ENCODE peak calls at places on chromosomes 3 and 15, in four cellular contexts. Z is right cardiac atrium; T is effector memory CD4-positive, alpha-beta T cell; D is hepatocyte. J is an unnamed sample.

GRCh38 chr3:160667452-160667851 is 9.5 kb upstream of the ARL14 start:
- DNase-seq in T (no peak), D (peak), Z (no peak), J (peak)

GRCh38 chr15:88605507-88606436 is 15.4 kb upstream of the AEN start:
- DNase-seq in Z (peak), D (peak), T (no peak), J (no peak)

GRCh38 chr3:123026551-123027291 is 842 bp downstream of the SEMA5B start:
- DNase-seq in D (peak), Z (peak), T (no peak), J (no peak)

GRCh38 chr3:190671658-190672057 is 157.8 kb downstream of the IL1RAP start:
- DNase-seq in D (no peak), Z (no peak), T (no peak), J (peak)

GRCh38 chr15:46034755-46035154 is 399.9 kb downstream of the SQOR start:
- DNase-seq in T (no peak), D (no peak), Z (peak), J (no peak)

GRCh38 chr15:100726426-100727190 is 124.2 kb downstream of the ASB7 start:
- DNase-seq in Z (no peak), D (no peak), T (no peak), J (no peak)

GRCh38 chr3:51682526-51682925 is 11.5 kb downstream of the TEX264 start:
- DNase-seq in Z (no peak), T (no peak), D (no peak), J (no peak)

GRCh38 chr15:74631935-74632560 is 16.4 kb downstream of the CLK3 start:
- DNase-seq in Z (peak), D (peak), T (no peak), J (peak)

GRCh38 chr15:56871180-56871579 is 47.3 kb upstream of the TCF12 start:
- DNase-seq in T (no peak), D (no peak), Z (no peak), J (peak)

GRCh38 chr3:26353052-26353451 is 269.5 kb upstream of the LRRC3B start:
- DNase-seq in T (no peak), D (no peak), Z (no peak), J (no peak)

GRCh38 chr3:188673509-188674239 is 498.1 kb upstream of the TPRG1 start:
- DNase-seq in Z (no peak), D (peak), T (no peak), J (peak)

GRCh38 chr3:170761103-170761502 is 108.9 kb downstream of the RPL22L1 start:
- DNase-seq in Z (no peak), D (no peak), T (no peak), J (no peak)

GRCh38 chr15:31271224-31271635 is 55.4 kb upstream of the KLF13 start:
- DNase-seq in D (no peak), Z (no peak), T (no peak), J (no peak)

GRCh38 chr15:69317392-69317841 is 18.7 kb downstream of the PAQR5 start:
- DNase-seq in D (peak), T (no peak), Z (no peak), J (no peak)

GRCh38 chr3:170307998-170308398 is 49.5 kb upstream of the SKIL start:
- DNase-seq in Z (no peak), D (peak), T (no peak), J (peak)

GRCh38 chr3:128245460-128245859 is 92.2 kb downstream of the EEFSEC start:
- DNase-seq in Z (no peak), T (no peak), D (no peak), J (no peak)

GRCh38 chr3:56878046-56878445 is 76.3 kb upstream of the ARHGEF3 start:
- DNase-seq in Z (no peak), D (no peak), T (no peak), J (no peak)

GRCh38 chr3:105108823-105109222 is 257.9 kb upstream of the ALCAM start:
- DNase-seq in Z (no peak), D (no peak), T (no peak), J (no peak)

GRCh38 chr3:11045536-11045935 is 53.0 kb downstream of the SLC6A1 start:
- DNase-seq in T (no peak), D (no peak), Z (no peak), J (no peak)

GRCh38 chr3:112822116-112823055 is 24.3 kb downstream of the CD200R1L start:
- DNase-seq in D (no peak), T (no peak), Z (no peak), J (no peak)

GRCh38 chr15:88690331-88690730 is 51.5 kb downstream of the ISG20 start:
- DNase-seq in Z (no peak), T (no peak), D (no peak), J (no peak)

GRCh38 chr3:14802332-14802731 is 16.4 kb upstream of the FGD5 start:
- DNase-seq in D (no peak), T (no peak), Z (no peak), J (no peak)

GRCh38 chr3:20608054-20608738 is 422.2 kb upstream of the SGO1 start:
- DNase-seq in T (no peak), Z (no peak), D (no peak), J (no peak)

GRCh38 chr3:101010316-101010715 is 17.1 kb upstream of the ABI3BP start:
- DNase-seq in Z (no peak), D (no peak), T (no peak), J (no peak)

GRCh38 chr15:33654859-33655258 is 313.4 kb upstream of the CHRM5 start:
- DNase-seq in T (no peak), D (no peak), Z (no peak), J (peak)

GRCh38 chr3:112894258-112894657 is 47.6 kb upstream of the CD200R1L start:
- DNase-seq in Z (no peak), T (no peak), D (no peak), J (no peak)

GRCh38 chr3:46833346-46834300 is 29.6 kb downstream of the MYL3 start:
- DNase-seq in T (no peak), D (no peak), Z (no peak), J (no peak)
- H3K27ac ChIP-seq in T (no peak), D (no peak), Z (no peak), J (no peak)

GRCh38 chr15:25416693-25417092 is 22.1 kb downstream of the UBE3A start:
- DNase-seq in Z (no peak), D (no peak), T (no peak), J (no peak)
- H3K27ac ChIP-seq in Z (no peak), D (no peak), T (no peak), J (no peak)

DNA sequence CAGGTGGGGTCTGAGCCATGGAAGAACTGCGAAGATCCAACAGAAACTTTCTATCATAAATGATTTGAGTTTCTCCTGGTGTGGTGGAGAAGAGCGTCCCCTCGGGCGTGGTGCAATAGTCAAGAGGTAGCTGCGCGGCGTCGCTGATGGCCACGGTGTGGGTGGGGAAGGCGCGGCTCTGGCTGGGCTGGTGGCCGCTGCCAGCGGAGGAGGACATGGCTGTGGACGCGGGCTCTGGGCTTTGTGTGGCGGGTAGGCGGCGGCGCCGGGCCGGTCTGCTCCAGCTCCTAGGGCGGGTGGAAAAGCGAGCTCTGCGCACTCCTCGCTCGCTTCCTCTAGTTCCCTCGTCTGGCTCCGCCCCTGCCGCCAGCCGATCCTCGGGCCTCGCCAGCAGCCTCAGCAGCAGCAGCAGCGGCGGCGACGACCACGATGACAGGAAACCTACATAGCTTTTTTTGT is 5.9 kb downstream of the STARD9 start:
- DNase-seq in T (peak), D (peak), Z (peak), J (peak)
- H3K27ac ChIP-seq in T (peak), D (no peak), Z (peak), J (peak)

DNA sequence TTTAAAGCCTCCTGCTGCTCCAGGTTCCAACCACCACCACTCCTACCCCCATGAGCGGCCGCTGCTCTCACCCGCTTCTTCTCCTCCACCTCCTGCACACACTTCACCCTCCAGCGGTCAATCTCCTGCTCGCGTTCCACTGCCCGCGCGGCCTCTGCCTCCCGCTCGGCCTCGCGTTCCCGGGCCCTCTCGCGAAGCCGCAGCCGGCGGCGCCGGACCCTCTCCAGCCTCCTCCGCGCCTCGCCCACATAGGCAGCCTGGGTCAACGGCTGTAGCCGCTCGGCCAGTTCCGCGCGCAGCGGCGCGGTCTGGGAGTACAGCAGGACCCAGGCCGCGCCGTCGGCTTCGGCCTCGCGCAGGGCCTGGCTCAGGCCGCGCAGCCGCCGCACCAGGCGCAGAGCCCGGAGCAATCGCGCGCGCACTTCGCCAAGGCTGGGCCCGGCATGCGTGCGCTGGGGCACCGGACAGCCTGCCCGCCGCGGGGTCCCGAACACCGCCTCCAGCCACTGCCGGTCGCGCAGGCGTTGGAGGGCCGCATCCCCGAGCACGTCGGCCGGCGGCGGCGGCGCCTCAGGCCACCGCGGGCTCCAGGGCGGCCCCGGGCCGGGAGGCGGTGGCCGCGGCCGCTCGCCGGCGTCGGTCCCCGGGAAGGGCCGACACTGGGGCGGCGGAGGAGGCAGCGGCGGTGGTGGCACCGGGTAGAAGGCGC is 613 bp downstream of the PDCD7 start:
- DNase-seq in T (no peak), Z (peak), D (peak), J (peak)
- H3K27ac ChIP-seq in T (peak), Z (peak), D (peak), J (peak)

DNA sequence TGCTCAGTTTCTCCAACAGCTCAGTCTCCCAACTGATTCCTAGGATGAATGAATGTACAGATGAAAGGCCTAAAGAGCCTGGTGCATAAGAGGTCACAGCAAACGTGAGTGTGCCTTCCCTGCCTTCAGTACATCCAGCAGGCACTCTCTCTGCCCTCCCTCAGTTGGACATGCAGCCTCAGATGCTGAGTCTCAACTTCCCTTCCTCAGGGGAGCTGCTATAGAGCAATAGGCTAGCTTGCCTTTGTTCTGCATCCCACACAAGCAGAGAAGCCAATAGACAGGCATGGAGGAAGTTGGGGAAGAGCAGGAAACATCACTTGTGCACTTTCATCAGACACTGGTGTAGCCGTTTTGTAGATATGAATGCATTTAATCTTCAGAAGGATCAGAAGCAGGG is 147.5 kb upstream of the THBS1 start:
- DNase-seq in D (no peak), Z (no peak), T (no peak), J (no peak)
- H3K27ac ChIP-seq in D (no peak), Z (peak), T (no peak), J (no peak)

DNA sequence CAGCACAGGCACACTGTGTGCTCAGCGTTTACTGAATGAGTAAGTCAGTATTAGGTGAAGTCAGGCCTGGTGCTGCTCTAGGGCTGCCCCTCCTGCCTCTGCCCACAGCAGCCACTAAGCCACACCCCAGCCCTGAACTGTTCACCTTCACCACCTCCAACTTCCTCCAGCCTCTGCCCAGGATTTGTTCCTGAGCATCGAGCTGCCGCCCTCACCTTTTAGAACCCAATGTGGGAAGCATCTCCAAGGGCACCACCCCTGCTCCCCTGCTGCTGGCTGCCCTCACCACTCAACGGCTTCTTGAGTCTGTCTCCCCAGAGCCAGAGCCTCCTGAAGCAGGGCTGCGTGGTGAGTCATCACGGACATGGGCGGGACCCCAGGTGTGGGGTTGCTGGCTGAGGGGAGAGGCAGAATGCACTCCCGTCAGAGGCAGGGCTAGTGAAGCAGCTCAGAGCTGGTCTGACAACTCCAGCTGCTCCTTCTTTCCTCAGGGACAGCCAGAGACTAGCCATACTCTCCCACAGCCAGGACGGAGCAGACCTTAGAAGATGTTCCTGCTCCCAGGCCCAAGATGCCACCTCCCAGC is 5.8 kb downstream of the HYAL2 start:
- DNase-seq in Z (no peak), T (peak), D (peak), J (peak)
- H3K27ac ChIP-seq in Z (no peak), T (peak), D (peak), J (peak)

GRCh38 chr3:108755686-108756085 is 1.5 kb downstream of the RETNLB start:
- DNase-seq in Z (no peak), D (no peak), T (no peak), J (no peak)

GRCh38 chr3:108757404-108757982 is at the start of gene RETNLB:
- DNase-seq in D (peak), Z (no peak), T (no peak), J (no peak)
- H3K27ac ChIP-seq in D (no peak), Z (no peak), T (no peak), J (no peak)

J was measured in RWPE1.